ENCODE peak calls at places on chromosomes 3 and 15, in six cellular contexts. Y, N, S, A, V and K are unnamed samples.

GRCh38 chr15:80152896-80153876 is at the start of gene FAH:
- DNase-seq in Y (no peak), N (peak), S (no peak), A (peak), V (peak), K (peak)

GRCh38 chr15:68479870-68480269 is 47.9 kb upstream of the ITGA11 start:
- DNase-seq in Y (no peak), N (no peak), S (no peak), A (no peak), V (no peak), K (no peak)

GRCh38 chr3:195080571-195081141 is 190.3 kb downstream of the XXYLT1 start:
- DNase-seq in Y (no peak), N (no peak), S (no peak), A (peak), V (no peak), K (no peak)

GRCh38 chr3:138281561-138281960 is 48.1 kb downstream of the NME9 start:
- DNase-seq in Y (no peak), N (no peak), S (no peak), A (no peak), V (no peak), K (no peak)

GRCh38 chr3:82130056-82130455 is 368.6 kb upstream of the GBE1 start:
- DNase-seq in Y (no peak), N (no peak), S (no peak), A (no peak), V (no peak), K (peak)

GRCh38 chr15:33871911-33872760 is 96.2 kb upstream of the CHRM5 start:
- DNase-seq in Y (no peak), N (no peak), S (no peak), A (no peak), V (no peak), K (no peak)

GRCh38 chr3:184626942-184627341 is 65.4 kb downstream of the EPHB3 start:
- DNase-seq in Y (no peak), N (no peak), S (no peak), A (no peak), V (no peak), K (no peak)

GRCh38 chr3:153232737-153233330 is 70.8 kb downstream of the RAP2B start:
- DNase-seq in Y (no peak), N (peak), S (no peak), A (no peak), V (no peak), K (no peak)

GRCh38 chr15:63492541-63493077 is 11.8 kb upstream of the USP3 start:
- DNase-seq in Y (no peak), N (no peak), S (no peak), A (no peak), V (no peak), K (no peak)

GRCh38 chr3:63961891-63962290 is 49.7 kb upstream of the SCAANT1 start:
- DNase-seq in Y (peak), N (peak), S (no peak), A (peak), V (peak), K (peak)

GRCh38 chr3:120983841-120984240 is 75.8 kb downstream of the STXBP5L start:
- DNase-seq in Y (no peak), N (no peak), S (no peak), A (no peak), V (no peak), K (no peak)

GRCh38 chr15:92500023-92500630 is 106.4 kb downstream of the ST8SIA2 start:
- DNase-seq in Y (no peak), N (no peak), S (no peak), A (no peak), V (no peak), K (no peak)

GRCh38 chr3:106212658-106213222 is 343.9 kb upstream of the CBLB start:
- DNase-seq in Y (no peak), N (no peak), S (no peak), A (no peak), V (no peak), K (no peak)

GRCh38 chr15:51687565-51687964 is 6.3 kb downstream of the SCG3 start:
- DNase-seq in Y (no peak), N (no peak), S (no peak), A (no peak), V (no peak), K (no peak)

GRCh38 chr15:71294636-71295241 is 179.5 kb downstream of the THSD4 start:
- DNase-seq in Y (peak), N (no peak), S (no peak), A (no peak), V (no peak), K (no peak)

GRCh38 chr3:106239195-106239697 is 370.4 kb upstream of the CBLB start:
- DNase-seq in Y (no peak), N (no peak), S (no peak), A (no peak), V (no peak), K (no peak)

GRCh38 chr3:69967156-69967555 is 32.4 kb upstream of the SAMMSON start:
- DNase-seq in Y (no peak), N (no peak), S (no peak), A (no peak), V (no peak), K (no peak)

GRCh38 chr3:16916840-16917239 is 32.1 kb downstream of the PLCL2 start:
- DNase-seq in Y (no peak), N (peak), S (no peak), A (no peak), V (no peak), K (no peak)

GRCh38 chr3:195224980-195225580 is 45.9 kb downstream of the XXYLT1 start:
- DNase-seq in Y (no peak), N (no peak), S (no peak), A (no peak), V (no peak), K (no peak)

GRCh38 chr3:33718595-33718907 is 497 bp upstream of the CLASP2 start:
- DNase-seq in Y (no peak), N (no peak), S (no peak), A (no peak), V (no peak), K (no peak)

GRCh38 chr3:90010341-90010740 is 902.9 kb downstream of the EPHA3 start:
- DNase-seq in Y (no peak), N (no peak), S (no peak), A (no peak), V (no peak), K (no peak)

GRCh38 chr3:168047190-168047795 is 48.4 kb downstream of the GOLIM4 start:
- DNase-seq in Y (peak), N (peak), S (peak), A (peak), V (peak), K (peak)

GRCh38 chr15:63244399-63244798 is 33.0 kb upstream of the APH1B start:
- DNase-seq in Y (no peak), N (peak), S (no peak), A (no peak), V (no peak), K (no peak)

GRCh38 chr3:100590114-100590839 is 19.1 kb upstream of the ADGRG7 start:
- DNase-seq in Y (peak), N (peak), S (peak), A (peak), V (peak), K (peak)

GRCh38 chr3:167728176-167728575 is 6.5 kb downstream of the PDCD10 start:
- DNase-seq in Y (peak), N (no peak), S (no peak), A (no peak), V (no peak), K (no peak)

GRCh38 chr3:430186-430585 is 233.6 kb downstream of the CHL1 start:
- DNase-seq in Y (no peak), N (no peak), S (no peak), A (no peak), V (no peak), K (no peak)

GRCh38 chr15:39919740-39920509 is at the start of gene GPR176:
- DNase-seq in Y (peak), N (peak), S (no peak), A (no peak), V (no peak), K (no peak)

GRCh38 chr3:112811150-112811884 is 35.3 kb downstream of the CD200R1L start:
- DNase-seq in Y (no peak), N (peak), S (no peak), A (no peak), V (no peak), K (peak)

GRCh38 chr3:177468331-177468730 is 271.0 kb upstream of the TBL1XR1 start:
- DNase-seq in Y (no peak), N (no peak), S (no peak), A (no peak), V (no peak), K (no peak)

GRCh38 chr3:88810455-88810854 is 297.0 kb upstream of the EPHA3 start:
- DNase-seq in Y (no peak), N (no peak), S (no peak), A (no peak), V (no peak), K (no peak)

GRCh38 chr15:95837605-95838004 is 492.9 kb upstream of the NR2F2 start:
- DNase-seq in Y (no peak), N (no peak), S (no peak), A (no peak), V (no peak), K (no peak)

GRCh38 chr3:32222950-32223349 is 15.5 kb upstream of the CMTM8 start:
- DNase-seq in Y (no peak), N (no peak), S (no peak), A (no peak), V (no peak), K (no peak)

GRCh38 chr3:32229565-32229964 is 8.9 kb upstream of the CMTM8 start:
- DNase-seq in Y (no peak), N (no peak), S (no peak), A (no peak), V (no peak), K (no peak)

GRCh38 chr3:32224047-32224446 is 14.4 kb upstream of the CMTM8 start:
- DNase-seq in Y (no peak), N (no peak), S (no peak), A (no peak), V (no peak), K (no peak)

GRCh38 chr3:32226875-32227500 is 11.5 kb upstream of the CMTM8 start:
- DNase-seq in Y (peak), N (peak), S (no peak), A (no peak), V (no peak), K (no peak)
- TF ChIP-seq MYC in Y (no peak), N (no peak), S (no peak), A (no peak), V (no peak), K (no peak)

GRCh38 chr3:27927882-27928281 is 205.8 kb upstream of the EOMES start:
- DNase-seq in Y (no peak), N (no peak), S (peak), A (no peak), V (no peak), K (peak)
- H3K4me3 ChIP-seq in Y (no peak), N (no peak), S (no peak), A (no peak), V (no peak), K (no peak)

DNA sequence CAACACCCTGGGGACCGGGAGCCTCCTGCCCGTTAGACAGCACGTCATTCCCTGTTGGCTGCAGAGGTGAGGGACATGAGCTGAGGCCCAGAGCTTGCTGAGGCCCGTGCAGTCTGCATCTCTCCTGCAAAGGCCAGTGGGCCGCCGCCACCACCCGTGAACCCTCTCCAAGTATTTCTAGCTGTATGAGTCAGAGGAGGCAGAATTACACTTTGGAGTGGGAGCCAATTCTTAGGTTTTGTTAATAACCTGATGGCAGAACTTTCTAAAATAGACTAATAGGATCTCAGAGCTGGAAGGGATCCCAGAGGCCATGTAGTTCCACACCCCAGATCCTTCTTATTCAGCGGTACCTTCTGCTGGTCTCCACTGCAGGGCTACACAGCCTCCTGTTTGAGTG is 335.2 kb upstream of the CTDSPL start:
- DNase-seq in Y (no peak), N (no peak), S (no peak), A (no peak), V (no peak), K (no peak)
- TF ChIP-seq MAX in Y (no peak), N (no peak), S (no peak), A (no peak), V (no peak), K (no peak)

GRCh38 chr3:123552768-123553167 is 32.1 kb downstream of the HACD2 start:
- DNase-seq in Y (peak), N (no peak), S (no peak), A (no peak), V (no peak), K (no peak)

GRCh38 chr3:123546133-123546755 is 38.6 kb downstream of the HACD2 start:
- DNase-seq in Y (no peak), N (no peak), S (no peak), A (no peak), V (no peak), K (no peak)

GRCh38 chr3:123547881-123548534 is 36.8 kb downstream of the HACD2 start:
- DNase-seq in Y (no peak), N (no peak), S (no peak), A (no peak), V (no peak), K (no peak)

GRCh38 chr3:123552095-123552714 is 32.6 kb downstream of the HACD2 start:
- DNase-seq in Y (peak), N (peak), S (no peak), A (peak), V (peak), K (peak)
- TF ChIP-seq MYC in Y (no peak), N (no peak), S (no peak), A (no peak), V (no peak), K (no peak)

GRCh38 chr3:127630811-127631714 is 2.1 kb downstream of the PODXL2 start:
- DNase-seq in Y (no peak), N (no peak), S (no peak), A (no peak), V (no peak), K (no peak)
- H3K4me3 ChIP-seq in Y (no peak), N (no peak), S (no peak), A (no peak), V (no peak), K (no peak)